ENCODE peak calls at places on chromosome 11, in seven cellular contexts. X is GM04504; N is stimulated activated CD8-positive, alpha-beta memory T cell treated with anti-CD3 and anti-CD28 coated beads, Interleukin-4, amount 100 ng/mL, for 1 hour; K is posterior cingulate gyrus; B is occipital lobe; Y is mammary epithelial cell; U is HEK293T. G is an unnamed sample.

GRCh38 chr11:112062923-112063322 is 10.9 kb downstream of the PIH1D2 start:
- DNase-seq in X (no peak), N (no peak), K (no peak), B (no peak), Y (no peak), U (no peak), G (no peak)

GRCh38 chr11:94694309-94695060 is 73.7 kb upstream of the AMOTL1 start:
- DNase-seq in X (no peak), N (no peak), K (no peak), B (no peak), Y (peak; percentile 78), U (no peak), G (peak; percentile 29)

GRCh38 chr11:100980156-100980555 is 149.5 kb downstream of the PGR start:
- DNase-seq in X (no peak), N (no peak), K (no peak), B (no peak), Y (no peak), U (no peak), G (peak; percentile 7)

GRCh38 chr11:131978351-131978750 is 607.9 kb downstream of the NTM start:
- DNase-seq in X (no peak), N (no peak), K (no peak), B (no peak), Y (no peak), U (no peak), G (no peak)

GRCh38 chr11:33819278-33819677 is 45.0 kb upstream of the FBXO3 start:
- DNase-seq in X (no peak), N (no peak), K (no peak), B (no peak), Y (no peak), U (no peak), G (no peak)

GRCh38 chr11:35237860-35238715 is 99.1 kb downstream of the CD44 start:
- DNase-seq in X (no peak), N (no peak), K (no peak), B (no peak), Y (no peak), U (peak; percentile 56), G (peak; percentile 84)

GRCh38 chr11:119704849-119705248 is 24.2 kb downstream of the NECTIN1 start:
- DNase-seq in X (no peak), N (no peak), K (no peak), B (no peak), Y (no peak), U (no peak), G (no peak)

GRCh38 chr11:57410287-57410686 is 16.6 kb downstream of the SLC43A3 start:
- DNase-seq in X (no peak), N (no peak), K (no peak), B (no peak), Y (peak; percentile 28), U (no peak), G (no peak)

GRCh38 chr11:10305262-10305963 is 540 bp downstream of the ADM start:
- DNase-seq in X (no peak), N (no peak), K (no peak), B (no peak), Y (peak; percentile 56), U (peak; percentile 41), G (peak; percentile 75)

GRCh38 chr11:76221365-76221764 is 15.1 kb upstream of the WNT11 start:
- DNase-seq in X (no peak), N (no peak), K (no peak), B (no peak), Y (no peak), U (no peak), G (no peak)

GRCh38 chr11:65274734-65275682 is 13.2 kb downstream of the POLA2 start:
- DNase-seq in X (peak; percentile 94), N (no peak), K (peak; percentile 38), B (peak; percentile 28), Y (peak; percentile 74), U (peak; percentile 68), G (peak; percentile 89)

GRCh38 chr11:30285416-30286121 is 37.3 kb upstream of the ARL14EP start:
- DNase-seq in X (no peak), N (no peak), K (no peak), B (no peak), Y (peak; percentile 27), U (no peak), G (peak; percentile 44)